ENCODE peak calls at places on chromosomes 5 and 9, in four cellular contexts. One of them, this sample, is unnamed.

GRCh38 chr5:17425385-17426070 is 72.5 kb upstream of the TAF11L2 start:
- DNase-seq in ELR: no peak
- DNase-seq in iris pigment epithelial cell: no peak
- DNase-seq in lung microvascular endothelial cell: no peak
- DNase-seq in this sample: no peak

GRCh38 chr5:69491027-69491426 is 1.6 kb upstream of the OCLN start:
- DNase-seq in ELR: no peak
- DNase-seq in iris pigment epithelial cell: no peak
- DNase-seq in lung microvascular endothelial cell: no peak
- DNase-seq in this sample: no peak

GRCh38 chr5:42552597-42552996 is 129.4 kb downstream of the GHR start:
- DNase-seq in ELR: no peak
- DNase-seq in iris pigment epithelial cell: no peak
- DNase-seq in lung microvascular endothelial cell: no peak
- DNase-seq in this sample: no peak

GRCh38 chr9:109989296-109989695 is 209.3 kb downstream of the PALM2AKAP2 start:
- DNase-seq in ELR: no peak
- DNase-seq in iris pigment epithelial cell: peak
- DNase-seq in lung microvascular endothelial cell: no peak
- DNase-seq in this sample: no peak

GRCh38 chr9:117245225-117245624 is 169.6 kb downstream of the ASTN2 start:
- DNase-seq in ELR: no peak
- DNase-seq in iris pigment epithelial cell: no peak
- DNase-seq in lung microvascular endothelial cell: no peak
- DNase-seq in this sample: peak

GRCh38 chr5:60586307-60586901 is 113.6 kb downstream of the DEPDC1B start:
- DNase-seq in ELR: peak
- DNase-seq in iris pigment epithelial cell: peak
- DNase-seq in lung microvascular endothelial cell: peak
- DNase-seq in this sample: peak

GRCh38 chr9:93945400-93946337 is 9.5 kb downstream of the BARX1 start:
- DNase-seq in ELR: no peak
- DNase-seq in iris pigment epithelial cell: no peak
- DNase-seq in lung microvascular endothelial cell: no peak
- DNase-seq in this sample: peak

GRCh38 chr5:107408564-107408963 is 262.2 kb downstream of the EFNA5 start:
- DNase-seq in ELR: no peak
- DNase-seq in iris pigment epithelial cell: no peak
- DNase-seq in lung microvascular endothelial cell: no peak
- DNase-seq in this sample: no peak

GRCh38 chr5:139472410-139473030 is 1.7 kb downstream of the SMIM33 start:
- DNase-seq in ELR: no peak
- DNase-seq in iris pigment epithelial cell: no peak
- DNase-seq in lung microvascular endothelial cell: no peak
- DNase-seq in this sample: no peak

GRCh38 chr5:172694541-172694940 is 53.5 kb downstream of the NEURL1B start:
- DNase-seq in ELR: no peak
- DNase-seq in iris pigment epithelial cell: no peak
- DNase-seq in lung microvascular endothelial cell: no peak
- DNase-seq in this sample: no peak

GRCh38 chr5:61277781-61278180 is 54.3 kb upstream of the ZSWIM6 start:
- DNase-seq in ELR: peak
- DNase-seq in iris pigment epithelial cell: no peak
- DNase-seq in lung microvascular endothelial cell: no peak
- DNase-seq in this sample: no peak

GRCh38 chr5:149486726-149487635 is 64.3 kb downstream of the CSNK1A1 start:
- DNase-seq in ELR: peak
- DNase-seq in iris pigment epithelial cell: peak
- DNase-seq in lung microvascular endothelial cell: peak
- DNase-seq in this sample: no peak

GRCh38 chr9:88370346-88370745 is 17.9 kb upstream of the SPIN1 start:
- DNase-seq in ELR: peak
- DNase-seq in iris pigment epithelial cell: no peak
- DNase-seq in lung microvascular endothelial cell: no peak
- DNase-seq in this sample: peak

GRCh38 chr5:173435543-173435942 is 107.3 kb upstream of the STC2 start:
- DNase-seq in ELR: no peak
- DNase-seq in iris pigment epithelial cell: no peak
- DNase-seq in lung microvascular endothelial cell: no peak
- DNase-seq in this sample: no peak

GRCh38 chr5:77770293-77771005 is 5.7 kb downstream of the TBCA start:
- DNase-seq in ELR: peak
- DNase-seq in iris pigment epithelial cell: peak
- DNase-seq in lung microvascular endothelial cell: no peak
- DNase-seq in this sample: peak

GRCh38 chr5:113170707-113171106 is 194.1 kb downstream of the DCP2 start:
- DNase-seq in ELR: no peak
- DNase-seq in iris pigment epithelial cell: no peak
- DNase-seq in lung microvascular endothelial cell: no peak
- DNase-seq in this sample: peak

GRCh38 chr9:88781500-88782391 is 209.5 kb upstream of the S1PR3 start:
- DNase-seq in ELR: peak
- DNase-seq in iris pigment epithelial cell: peak
- DNase-seq in lung microvascular endothelial cell: peak
- DNase-seq in this sample: no peak

GRCh38 chr9:38046669-38047300 is 22.2 kb downstream of the SHB start:
- DNase-seq in ELR: peak
- DNase-seq in iris pigment epithelial cell: peak
- DNase-seq in lung microvascular endothelial cell: no peak
- DNase-seq in this sample: no peak

GRCh38 chr5:75055727-75056144 is 3.4 kb upstream of the GCNT4 start:
- DNase-seq in ELR: peak
- DNase-seq in iris pigment epithelial cell: no peak
- DNase-seq in lung microvascular endothelial cell: no peak
- DNase-seq in this sample: no peak

GRCh38 chr5:133244242-133244641 is 192.4 kb downstream of the HSPA4 start:
- DNase-seq in ELR: peak
- DNase-seq in iris pigment epithelial cell: peak
- DNase-seq in lung microvascular endothelial cell: peak
- DNase-seq in this sample: peak

GRCh38 chr9:129319076-129319937 is 141.2 kb upstream of the IER5L start:
- DNase-seq in ELR: no peak
- DNase-seq in iris pigment epithelial cell: no peak
- DNase-seq in lung microvascular endothelial cell: no peak
- DNase-seq in this sample: no peak

GRCh38 chr5:154771383-154771901 is 16.3 kb downstream of the LARP1 start:
- DNase-seq in ELR: peak
- DNase-seq in iris pigment epithelial cell: peak
- DNase-seq in lung microvascular endothelial cell: peak
- DNase-seq in this sample: no peak

GRCh38 chr5:166505546-166505945 is 1785.9 kb upstream of the WWC1 start:
- DNase-seq in ELR: no peak
- DNase-seq in iris pigment epithelial cell: no peak
- DNase-seq in lung microvascular endothelial cell: no peak
- DNase-seq in this sample: peak

GRCh38 chr9:91255327-91255726 is 106.4 kb downstream of the AUH start:
- DNase-seq in ELR: no peak
- DNase-seq in iris pigment epithelial cell: peak
- DNase-seq in lung microvascular endothelial cell: no peak
- DNase-seq in this sample: no peak

This sample was measured in NCI-H69.